ENCODE peak calls at places on chromosomes 3 and 15, in four cellular contexts. One of them, this sample, is unnamed.

GRCh38 chr3:144018776-144019175 is 47.2 kb downstream of the DIPK2A start:
- DNase-seq in dorsolateral prefrontal cortex: no peak
- DNase-seq in PC-3: peak
- DNase-seq in foreskin fibroblast: peak
- DNase-seq in this sample: peak

GRCh38 chr15:64842099-64842940 is 605 bp downstream of the PLEKHO2 start:
- DNase-seq in foreskin fibroblast: no peak
- DNase-seq in dorsolateral prefrontal cortex: no peak
- DNase-seq in PC-3: peak
- DNase-seq in this sample: no peak

GRCh38 chr15:101314301-101314700 is 19.3 kb upstream of the SNRPA1 start:
- DNase-seq in dorsolateral prefrontal cortex: no peak
- DNase-seq in foreskin fibroblast: no peak
- DNase-seq in PC-3: no peak
- DNase-seq in this sample: no peak

GRCh38 chr3:46678280-46678679 is 15.2 kb downstream of the ALS2CL start:
- DNase-seq in PC-3: no peak
- DNase-seq in foreskin fibroblast: no peak
- DNase-seq in dorsolateral prefrontal cortex: no peak
- DNase-seq in this sample: no peak

GRCh38 chr3:56144792-56145191 is 323.5 kb downstream of the ERC2 start:
- DNase-seq in dorsolateral prefrontal cortex: no peak
- DNase-seq in foreskin fibroblast: peak
- DNase-seq in PC-3: no peak
- DNase-seq in this sample: no peak

GRCh38 chr3:153210116-153210515 is 48.1 kb downstream of the RAP2B start:
- DNase-seq in dorsolateral prefrontal cortex: no peak
- DNase-seq in foreskin fibroblast: no peak
- DNase-seq in PC-3: no peak
- DNase-seq in this sample: no peak

GRCh38 chr15:65996901-65997300 is 127.6 kb downstream of the RAB11A start:
- DNase-seq in PC-3: no peak
- DNase-seq in dorsolateral prefrontal cortex: no peak
- DNase-seq in foreskin fibroblast: no peak
- DNase-seq in this sample: no peak

GRCh38 chr3:15693340-15693739 is 91.8 kb downstream of the BTD start:
- DNase-seq in PC-3: peak
- DNase-seq in dorsolateral prefrontal cortex: no peak
- DNase-seq in foreskin fibroblast: no peak
- DNase-seq in this sample: peak

GRCh38 chr3:187051724-187052364 is 87.5 kb downstream of the RPL39L start:
- DNase-seq in foreskin fibroblast: no peak
- DNase-seq in dorsolateral prefrontal cortex: no peak
- DNase-seq in PC-3: no peak
- DNase-seq in this sample: no peak

GRCh38 chr3:71784914-71785593 is at the start of gene PROK2:
- DNase-seq in dorsolateral prefrontal cortex: no peak
- DNase-seq in PC-3: no peak
- DNase-seq in foreskin fibroblast: no peak
- DNase-seq in this sample: no peak

GRCh38 chr15:70063284-70063991 is 34.3 kb downstream of the TLE3 start:
- DNase-seq in dorsolateral prefrontal cortex: peak
- DNase-seq in PC-3: no peak
- DNase-seq in foreskin fibroblast: no peak
- DNase-seq in this sample: no peak

GRCh38 chr3:38742551-38742950 is 73.5 kb downstream of the SCN10A start:
- DNase-seq in dorsolateral prefrontal cortex: no peak
- DNase-seq in PC-3: no peak
- DNase-seq in foreskin fibroblast: no peak
- DNase-seq in this sample: no peak

GRCh38 chr3:32685604-32686185 is 707 bp downstream of the CNOT10 start:
- DNase-seq in dorsolateral prefrontal cortex: no peak
- DNase-seq in PC-3: peak
- DNase-seq in foreskin fibroblast: no peak
- DNase-seq in this sample: peak

GRCh38 chr15:64574220-64574994 is 114.0 kb downstream of the ZNF609 start:
- DNase-seq in dorsolateral prefrontal cortex: no peak
- DNase-seq in PC-3: peak
- DNase-seq in foreskin fibroblast: peak
- DNase-seq in this sample: no peak

GRCh38 chr3:134364936-134365765 is 9.1 kb downstream of the AMOTL2 start:
- DNase-seq in foreskin fibroblast: no peak
- DNase-seq in dorsolateral prefrontal cortex: no peak
- DNase-seq in PC-3: no peak
- DNase-seq in this sample: no peak

GRCh38 chr3:140147965-140148490 is 213.0 kb downstream of the CLSTN2 start:
- DNase-seq in PC-3: no peak
- DNase-seq in dorsolateral prefrontal cortex: no peak
- DNase-seq in foreskin fibroblast: no peak
- DNase-seq in this sample: no peak

GRCh38 chr3:15512173-15512572 is 9.3 kb downstream of the COLQ start:
- DNase-seq in foreskin fibroblast: no peak
- DNase-seq in dorsolateral prefrontal cortex: peak
- DNase-seq in PC-3: no peak
- DNase-seq in this sample: peak

GRCh38 chr3:188687389-188687788 is 484.4 kb upstream of the TPRG1 start:
- DNase-seq in PC-3: peak
- DNase-seq in foreskin fibroblast: peak
- DNase-seq in dorsolateral prefrontal cortex: no peak
- DNase-seq in this sample: no peak

GRCh38 chr15:71559098-71559497 is 251.3 kb upstream of the NR2E3 start:
- DNase-seq in dorsolateral prefrontal cortex: no peak
- DNase-seq in PC-3: peak
- DNase-seq in foreskin fibroblast: no peak
- DNase-seq in this sample: peak

GRCh38 chr15:40439461-40440299 is 1.1 kb upstream of the BAHD1 start:
- DNase-seq in foreskin fibroblast: peak
- DNase-seq in dorsolateral prefrontal cortex: peak
- DNase-seq in PC-3: peak
- DNase-seq in this sample: no peak

GRCh38 chr15:69881760-69882159 is 216.0 kb downstream of the TLE3 start:
- DNase-seq in foreskin fibroblast: no peak
- DNase-seq in dorsolateral prefrontal cortex: peak
- DNase-seq in PC-3: no peak
- DNase-seq in this sample: no peak

GRCh38 chr3:159964166-159964973 is 24.3 kb upstream of the IL12A start:
- DNase-seq in PC-3: peak
- DNase-seq in dorsolateral prefrontal cortex: no peak
- DNase-seq in foreskin fibroblast: peak
- DNase-seq in this sample: peak

GRCh38 chr3:195064300-195064931 is 206.5 kb downstream of the XXYLT1 start:
- DNase-seq in foreskin fibroblast: no peak
- DNase-seq in PC-3: no peak
- DNase-seq in dorsolateral prefrontal cortex: no peak
- DNase-seq in this sample: no peak

GRCh38 chr15:75663931-75664421 is 16.3 kb downstream of the SNX33 start:
- DNase-seq in PC-3: no peak
- DNase-seq in foreskin fibroblast: no peak
- DNase-seq in dorsolateral prefrontal cortex: no peak
- DNase-seq in this sample: no peak

GRCh38 chr15:88769161-88769971 is 33.9 kb upstream of the ACAN start:
- DNase-seq in foreskin fibroblast: no peak
- DNase-seq in PC-3: no peak
- DNase-seq in dorsolateral prefrontal cortex: no peak
- DNase-seq in this sample: no peak

GRCh38 chr15:88764448-88764847 is 38.8 kb upstream of the ACAN start:
- DNase-seq in foreskin fibroblast: no peak
- DNase-seq in dorsolateral prefrontal cortex: no peak
- DNase-seq in PC-3: no peak
- DNase-seq in this sample: no peak

GRCh38 chr15:88759872-88760271 is 43.4 kb upstream of the ACAN start:
- DNase-seq in dorsolateral prefrontal cortex: no peak
- DNase-seq in foreskin fibroblast: no peak
- DNase-seq in PC-3: no peak
- DNase-seq in this sample: no peak

GRCh38 chr15:88765212-88765611 is 38.0 kb upstream of the ACAN start:
- DNase-seq in dorsolateral prefrontal cortex: no peak
- DNase-seq in foreskin fibroblast: no peak
- DNase-seq in PC-3: no peak
- DNase-seq in this sample: no peak
- TF ChIP-seq CTCF in dorsolateral prefrontal cortex: no peak
- TF ChIP-seq CTCF in foreskin fibroblast: no peak
- TF ChIP-seq CTCF in PC-3: no peak
- TF ChIP-seq CTCF in this sample: no peak

GRCh38 chr15:60444289-60444912 is 34.5 kb downstream of the ICE2 start:
- DNase-seq in foreskin fibroblast: no peak
- DNase-seq in PC-3: peak
- DNase-seq in dorsolateral prefrontal cortex: no peak
- DNase-seq in this sample: no peak
- TF ChIP-seq CTCF in foreskin fibroblast: peak
- TF ChIP-seq CTCF in PC-3: peak
- TF ChIP-seq CTCF in dorsolateral prefrontal cortex: peak
- TF ChIP-seq CTCF in this sample: peak

GRCh38 chr3:10395671-10396070 is 74.8 kb upstream of the SEC13 start:
- DNase-seq in foreskin fibroblast: no peak
- DNase-seq in dorsolateral prefrontal cortex: no peak
- DNase-seq in PC-3: peak
- DNase-seq in this sample: no peak

GRCh38 chr3:10393514-10393913 is 72.6 kb upstream of the SEC13 start:
- DNase-seq in dorsolateral prefrontal cortex: no peak
- DNase-seq in PC-3: no peak
- DNase-seq in foreskin fibroblast: no peak
- DNase-seq in this sample: no peak

GRCh38 chr3:10396083-10396482 is 75.2 kb upstream of the SEC13 start:
- DNase-seq in foreskin fibroblast: no peak
- DNase-seq in PC-3: peak
- DNase-seq in dorsolateral prefrontal cortex: no peak
- DNase-seq in this sample: no peak

GRCh38 chr3:10394491-10395025 is 73.6 kb upstream of the SEC13 start:
- DNase-seq in dorsolateral prefrontal cortex: no peak
- DNase-seq in foreskin fibroblast: no peak
- DNase-seq in PC-3: no peak
- DNase-seq in this sample: no peak

DNA sequence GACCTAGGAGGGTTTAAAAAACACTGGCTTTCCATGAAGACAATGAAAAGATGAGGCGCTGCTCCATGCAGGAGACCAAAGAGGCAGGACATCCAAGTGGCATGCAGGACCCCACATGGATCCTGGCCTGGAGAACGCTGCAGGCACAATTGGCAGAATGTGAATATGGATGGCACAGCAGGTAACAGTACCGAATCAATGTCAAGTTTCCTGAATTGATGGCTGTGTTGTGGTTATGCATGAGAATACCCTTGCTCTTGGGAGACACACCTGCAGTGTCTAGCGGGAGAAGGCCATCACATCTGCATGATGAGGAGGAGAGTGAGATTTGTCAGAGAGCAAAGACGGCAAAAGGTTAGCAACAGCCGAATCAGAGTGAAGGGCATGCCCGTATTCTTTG is 74.3 kb upstream of the SEC13 start:
- DNase-seq in dorsolateral prefrontal cortex: no peak
- DNase-seq in PC-3: no peak
- DNase-seq in foreskin fibroblast: no peak
- DNase-seq in this sample: no peak
- TF ChIP-seq CTCF in dorsolateral prefrontal cortex: no peak
- TF ChIP-seq CTCF in PC-3: no peak
- TF ChIP-seq CTCF in foreskin fibroblast: no peak
- TF ChIP-seq CTCF in this sample: no peak

GRCh38 chr3:100709840-100710235 is 544 bp downstream of the TFG start:
- DNase-seq in PC-3: peak
- DNase-seq in foreskin fibroblast: peak
- DNase-seq in dorsolateral prefrontal cortex: no peak
- DNase-seq in this sample: no peak
- TF ChIP-seq CTCF in PC-3: no peak
- TF ChIP-seq CTCF in foreskin fibroblast: no peak
- TF ChIP-seq CTCF in dorsolateral prefrontal cortex: no peak
- TF ChIP-seq CTCF in this sample: no peak

DNA sequence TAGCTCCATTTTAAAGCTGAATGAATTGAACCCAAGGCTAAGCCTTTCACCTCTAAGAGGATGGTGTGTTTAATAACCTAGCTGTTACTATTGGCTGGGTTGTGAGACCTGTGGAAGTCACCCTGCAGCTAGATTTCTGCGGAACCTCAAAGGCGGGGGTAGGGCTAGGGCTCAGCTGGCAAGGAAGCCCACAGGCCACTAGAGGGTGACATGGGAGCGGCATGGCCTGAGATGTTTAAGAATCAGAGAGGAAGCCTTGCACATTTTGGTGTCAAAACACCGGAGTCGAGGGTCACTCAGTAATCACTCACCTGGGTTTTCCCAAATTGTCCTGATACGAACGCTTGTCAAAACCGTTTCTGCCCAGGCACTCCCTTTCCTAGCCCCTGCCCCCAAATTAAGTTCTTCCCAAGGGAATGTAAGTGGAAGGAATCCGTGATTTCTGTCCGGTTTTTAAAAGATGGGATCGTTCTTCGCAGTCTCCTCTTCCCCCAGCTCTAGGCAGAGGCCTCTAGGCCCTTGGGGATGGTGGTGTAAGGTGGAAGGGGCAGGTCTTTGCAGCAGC is 3.8 kb upstream of the ACAD9 start:
- DNase-seq in foreskin fibroblast: no peak
- DNase-seq in PC-3: peak
- DNase-seq in dorsolateral prefrontal cortex: no peak
- DNase-seq in this sample: no peak
- TF ChIP-seq CTCF in foreskin fibroblast: peak
- TF ChIP-seq CTCF in PC-3: peak
- TF ChIP-seq CTCF in dorsolateral prefrontal cortex: peak
- TF ChIP-seq CTCF in this sample: peak

DNA sequence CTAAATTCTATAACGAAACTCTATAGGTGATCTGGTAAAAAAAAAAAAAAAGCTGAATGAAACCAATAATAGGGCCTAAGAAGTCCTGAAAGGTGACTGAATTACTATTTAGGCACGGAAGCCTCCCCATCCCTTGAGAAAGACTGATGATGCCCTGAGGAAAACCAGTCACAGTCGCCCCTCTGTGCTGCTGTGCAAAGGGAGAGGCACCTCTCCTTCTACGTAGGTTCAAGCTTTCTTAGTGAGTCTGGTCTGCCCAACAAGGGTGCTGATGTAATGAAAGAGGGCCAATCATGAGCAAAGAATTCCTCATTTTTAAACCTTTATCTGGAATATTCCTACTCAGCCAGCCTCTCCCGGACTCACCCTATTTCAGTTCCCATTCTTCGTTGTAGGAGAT is 11.9 kb downstream of the NPHP3 start:
- DNase-seq in dorsolateral prefrontal cortex: no peak
- DNase-seq in foreskin fibroblast: no peak
- DNase-seq in PC-3: no peak
- DNase-seq in this sample: no peak
- TF ChIP-seq CTCF in dorsolateral prefrontal cortex: no peak
- TF ChIP-seq CTCF in foreskin fibroblast: no peak
- TF ChIP-seq CTCF in PC-3: no peak
- TF ChIP-seq CTCF in this sample: no peak

GRCh38 chr3:156983559-156983958 is 157.4 kb downstream of the LEKR1 start:
- DNase-seq in dorsolateral prefrontal cortex: no peak
- DNase-seq in foreskin fibroblast: no peak
- DNase-seq in PC-3: no peak
- DNase-seq in this sample: no peak
- TF ChIP-seq CTCF in dorsolateral prefrontal cortex: no peak
- TF ChIP-seq CTCF in foreskin fibroblast: no peak
- TF ChIP-seq CTCF in PC-3: no peak
- TF ChIP-seq CTCF in this sample: no peak